ENCODE peak calls at places on chromosomes 6 and 20, in six cellular contexts. One of them, this sample, is unnamed.

GRCh38 chr6:7911345-7911725 is 747 bp upstream of the TXNDC5 start:
- DNase-seq in stimulated activated CD4-positive, alpha-beta T cell treated with anti-CD3 and anti-CD28 coated beads, Interleukin-1b, Interleukin-23, amount 100 ng/mL, for 1 hour: no peak
- DNase-seq in testis: no peak
- DNase-seq in B cell: no peak
- DNase-seq in CD8-positive, alpha-beta T cell: no peak
- DNase-seq in HFF-Myc: no peak
- DNase-seq in this sample: no peak

GRCh38 chr6:7590918-7591302 is 912 bp downstream of the SNRNP48 start:
- DNase-seq in stimulated activated CD4-positive, alpha-beta T cell treated with anti-CD3 and anti-CD28 coated beads, Interleukin-1b, Interleukin-23, amount 100 ng/mL, for 1 hour: no peak
- DNase-seq in testis: no peak
- DNase-seq in B cell: no peak
- DNase-seq in CD8-positive, alpha-beta T cell: no peak
- DNase-seq in HFF-Myc: no peak
- DNase-seq in this sample: no peak

GRCh38 chr20:61814244-61814643 is 251.4 kb downstream of the TAF4 start:
- DNase-seq in stimulated activated CD4-positive, alpha-beta T cell treated with anti-CD3 and anti-CD28 coated beads, Interleukin-1b, Interleukin-23, amount 100 ng/mL, for 1 hour: no peak
- DNase-seq in testis: no peak
- DNase-seq in B cell: no peak
- DNase-seq in CD8-positive, alpha-beta T cell: no peak
- DNase-seq in HFF-Myc: no peak
- DNase-seq in this sample: no peak

GRCh38 chr6:22664968-22665367 is 95.6 kb downstream of the HDGFL1 start:
- DNase-seq in stimulated activated CD4-positive, alpha-beta T cell treated with anti-CD3 and anti-CD28 coated beads, Interleukin-1b, Interleukin-23, amount 100 ng/mL, for 1 hour: no peak
- DNase-seq in testis: no peak
- DNase-seq in B cell: no peak
- DNase-seq in CD8-positive, alpha-beta T cell: no peak
- DNase-seq in HFF-Myc: no peak
- DNase-seq in this sample: no peak

GRCh38 chr6:17580518-17581048 is 19.5 kb upstream of the FAM8A1 start:
- DNase-seq in stimulated activated CD4-positive, alpha-beta T cell treated with anti-CD3 and anti-CD28 coated beads, Interleukin-1b, Interleukin-23, amount 100 ng/mL, for 1 hour: no peak
- DNase-seq in testis: peak
- DNase-seq in B cell: no peak
- DNase-seq in CD8-positive, alpha-beta T cell: no peak
- DNase-seq in HFF-Myc: no peak
- DNase-seq in this sample: no peak

GRCh38 chr20:17372831-17373440 is 146.1 kb downstream of the PCSK2 start:
- DNase-seq in stimulated activated CD4-positive, alpha-beta T cell treated with anti-CD3 and anti-CD28 coated beads, Interleukin-1b, Interleukin-23, amount 100 ng/mL, for 1 hour: no peak
- DNase-seq in testis: no peak
- DNase-seq in B cell: no peak
- DNase-seq in CD8-positive, alpha-beta T cell: no peak
- DNase-seq in HFF-Myc: no peak
- DNase-seq in this sample: no peak

GRCh38 chr6:126033696-126034095 is 47.4 kb downstream of the TRMT11 start:
- DNase-seq in stimulated activated CD4-positive, alpha-beta T cell treated with anti-CD3 and anti-CD28 coated beads, Interleukin-1b, Interleukin-23, amount 100 ng/mL, for 1 hour: no peak
- DNase-seq in testis: peak
- DNase-seq in B cell: no peak
- DNase-seq in CD8-positive, alpha-beta T cell: no peak
- DNase-seq in HFF-Myc: peak
- DNase-seq in this sample: peak

GRCh38 chr6:17066610-17067009 is 35.2 kb upstream of the STMND1 start:
- DNase-seq in stimulated activated CD4-positive, alpha-beta T cell treated with anti-CD3 and anti-CD28 coated beads, Interleukin-1b, Interleukin-23, amount 100 ng/mL, for 1 hour: no peak
- DNase-seq in testis: no peak
- DNase-seq in B cell: no peak
- DNase-seq in CD8-positive, alpha-beta T cell: no peak
- DNase-seq in HFF-Myc: no peak
- DNase-seq in this sample: no peak

GRCh38 chr20:59124326-59125029 is 39.1 kb upstream of the ZNF831 start:
- DNase-seq in stimulated activated CD4-positive, alpha-beta T cell treated with anti-CD3 and anti-CD28 coated beads, Interleukin-1b, Interleukin-23, amount 100 ng/mL, for 1 hour: no peak
- DNase-seq in testis: no peak
- DNase-seq in B cell: no peak
- DNase-seq in CD8-positive, alpha-beta T cell: no peak
- DNase-seq in HFF-Myc: no peak
- DNase-seq in this sample: no peak

GRCh38 chr6:3228046-3228671 is 706 bp upstream of the TUBB2B start:
- DNase-seq in stimulated activated CD4-positive, alpha-beta T cell treated with anti-CD3 and anti-CD28 coated beads, Interleukin-1b, Interleukin-23, amount 100 ng/mL, for 1 hour: no peak
- DNase-seq in testis: no peak
- DNase-seq in B cell: no peak
- DNase-seq in CD8-positive, alpha-beta T cell: no peak
- DNase-seq in HFF-Myc: no peak
- DNase-seq in this sample: peak

GRCh38 chr20:41650221-41650948 is 32.2 kb upstream of the CHD6 start:
- DNase-seq in stimulated activated CD4-positive, alpha-beta T cell treated with anti-CD3 and anti-CD28 coated beads, Interleukin-1b, Interleukin-23, amount 100 ng/mL, for 1 hour: no peak
- DNase-seq in testis: no peak
- DNase-seq in B cell: no peak
- DNase-seq in CD8-positive, alpha-beta T cell: no peak
- DNase-seq in HFF-Myc: no peak
- DNase-seq in this sample: no peak

GRCh38 chr6:166483026-166483425 is 100.3 kb upstream of the MPC1 start:
- DNase-seq in stimulated activated CD4-positive, alpha-beta T cell treated with anti-CD3 and anti-CD28 coated beads, Interleukin-1b, Interleukin-23, amount 100 ng/mL, for 1 hour: no peak
- DNase-seq in testis: no peak
- DNase-seq in B cell: no peak
- DNase-seq in CD8-positive, alpha-beta T cell: no peak
- DNase-seq in HFF-Myc: no peak
- DNase-seq in this sample: no peak

GRCh38 chr20:1177680-1178079 is 7.1 kb downstream of the TMEM74B start:
- DNase-seq in stimulated activated CD4-positive, alpha-beta T cell treated with anti-CD3 and anti-CD28 coated beads, Interleukin-1b, Interleukin-23, amount 100 ng/mL, for 1 hour: no peak
- DNase-seq in testis: no peak
- DNase-seq in B cell: no peak
- DNase-seq in CD8-positive, alpha-beta T cell: no peak
- DNase-seq in HFF-Myc: no peak
- DNase-seq in this sample: no peak

GRCh38 chr20:61608275-61609085 is 356.4 kb downstream of the CDH4 start:
- DNase-seq in stimulated activated CD4-positive, alpha-beta T cell treated with anti-CD3 and anti-CD28 coated beads, Interleukin-1b, Interleukin-23, amount 100 ng/mL, for 1 hour: no peak
- DNase-seq in testis: peak
- DNase-seq in B cell: no peak
- DNase-seq in CD8-positive, alpha-beta T cell: no peak
- DNase-seq in HFF-Myc: no peak
- DNase-seq in this sample: no peak

GRCh38 chr20:62707281-62707941 is 1.2 kb upstream of the NTSR1 start:
- DNase-seq in stimulated activated CD4-positive, alpha-beta T cell treated with anti-CD3 and anti-CD28 coated beads, Interleukin-1b, Interleukin-23, amount 100 ng/mL, for 1 hour: no peak
- DNase-seq in testis: no peak
- DNase-seq in B cell: no peak
- DNase-seq in CD8-positive, alpha-beta T cell: no peak
- DNase-seq in HFF-Myc: no peak
- DNase-seq in this sample: no peak

GRCh38 chr20:53291548-53291947 is 302.1 kb downstream of the ZNF217 start:
- DNase-seq in stimulated activated CD4-positive, alpha-beta T cell treated with anti-CD3 and anti-CD28 coated beads, Interleukin-1b, Interleukin-23, amount 100 ng/mL, for 1 hour: no peak
- DNase-seq in testis: peak
- DNase-seq in B cell: no peak
- DNase-seq in CD8-positive, alpha-beta T cell: no peak
- DNase-seq in HFF-Myc: no peak
- DNase-seq in this sample: no peak

GRCh38 chr6:45187841-45188240 is 140.3 kb upstream of the RUNX2 start:
- DNase-seq in stimulated activated CD4-positive, alpha-beta T cell treated with anti-CD3 and anti-CD28 coated beads, Interleukin-1b, Interleukin-23, amount 100 ng/mL, for 1 hour: no peak
- DNase-seq in testis: no peak
- DNase-seq in B cell: no peak
- DNase-seq in CD8-positive, alpha-beta T cell: no peak
- DNase-seq in HFF-Myc: peak
- DNase-seq in this sample: no peak

GRCh38 chr6:1016329-1017302 is 295.3 kb upstream of the FOXQ1 start:
- DNase-seq in stimulated activated CD4-positive, alpha-beta T cell treated with anti-CD3 and anti-CD28 coated beads, Interleukin-1b, Interleukin-23, amount 100 ng/mL, for 1 hour: no peak
- DNase-seq in testis: no peak
- DNase-seq in B cell: no peak
- DNase-seq in CD8-positive, alpha-beta T cell: no peak
- DNase-seq in HFF-Myc: no peak
- DNase-seq in this sample: no peak

GRCh38 chr6:167921831-167922230 is 75.6 kb upstream of the KIF25 start:
- DNase-seq in stimulated activated CD4-positive, alpha-beta T cell treated with anti-CD3 and anti-CD28 coated beads, Interleukin-1b, Interleukin-23, amount 100 ng/mL, for 1 hour: no peak
- DNase-seq in testis: no peak
- DNase-seq in B cell: no peak
- DNase-seq in CD8-positive, alpha-beta T cell: no peak
- DNase-seq in HFF-Myc: no peak
- DNase-seq in this sample: no peak

GRCh38 chr20:15673206-15673605 is 900.0 kb downstream of the KIF16B start:
- DNase-seq in stimulated activated CD4-positive, alpha-beta T cell treated with anti-CD3 and anti-CD28 coated beads, Interleukin-1b, Interleukin-23, amount 100 ng/mL, for 1 hour: no peak
- DNase-seq in testis: no peak
- DNase-seq in B cell: no peak
- DNase-seq in CD8-positive, alpha-beta T cell: no peak
- DNase-seq in HFF-Myc: peak
- DNase-seq in this sample: no peak

GRCh38 chr20:60060593-60060992 is 102.4 kb downstream of the CDH26 start:
- DNase-seq in stimulated activated CD4-positive, alpha-beta T cell treated with anti-CD3 and anti-CD28 coated beads, Interleukin-1b, Interleukin-23, amount 100 ng/mL, for 1 hour: no peak
- DNase-seq in testis: no peak
- DNase-seq in B cell: no peak
- DNase-seq in CD8-positive, alpha-beta T cell: no peak
- DNase-seq in HFF-Myc: no peak
- DNase-seq in this sample: no peak

This sample was measured in GM13977.